ENCODE peak calls at places on chromosomes 6 and 20, in eight cellular contexts. B, P, Q, U, T, A, J and E are unnamed samples.

GRCh38 chr6:156961282-156961892 is 184.2 kb downstream of the ARID1B start:
- DNase-seq in B (no peak), P (no peak), Q (no peak), U (no peak), T (no peak), A (no peak), J (no peak), E (no peak)

GRCh38 chr6:170363255-170363654 is 56.7 kb downstream of the FAM120B start:
- DNase-seq in B (no peak), P (no peak), Q (no peak), U (no peak), T (no peak), A (no peak), J (no peak), E (no peak)

GRCh38 chr6:105794263-105794662 is 291.9 kb upstream of the PRDM1 start:
- DNase-seq in B (no peak), P (no peak), Q (peak; percentile 80), U (no peak), T (no peak), A (no peak), J (no peak), E (no peak)

GRCh38 chr20:4434681-4435080 is 287.0 kb upstream of the PRND start:
- DNase-seq in B (no peak), P (no peak), Q (no peak), U (no peak), T (no peak), A (no peak), J (no peak), E (no peak)

GRCh38 chr6:1123976-1124375 is 187.9 kb upstream of the FOXQ1 start:
- DNase-seq in B (no peak), P (no peak), Q (no peak), U (no peak), T (no peak), A (no peak), J (no peak), E (no peak)

GRCh38 chr6:159089909-159090308 is 45.1 kb upstream of the TAGAP start:
- DNase-seq in B (no peak), P (no peak), Q (no peak), U (no peak), T (no peak), A (no peak), J (no peak), E (no peak)

GRCh38 chr6:148523551-148523950 is 180.9 kb downstream of the SASH1 start:
- DNase-seq in B (no peak), P (no peak), Q (no peak), U (no peak), T (no peak), A (no peak), J (no peak), E (no peak)

GRCh38 chr6:67881706-67882065 is 753.4 kb upstream of the ADGRB3 start:
- DNase-seq in B (no peak), P (no peak), Q (no peak), U (no peak), T (no peak), A (no peak), J (no peak), E (no peak)

GRCh38 chr20:62560162-62560561 is 82.1 kb upstream of the SLCO4A1 start:
- DNase-seq in B (no peak), P (no peak), Q (no peak), U (no peak), T (no peak), A (no peak), J (no peak), E (no peak)

GRCh38 chr6:33763483-33763882 is 16.8 kb upstream of the IP6K3 start:
- DNase-seq in B (no peak), P (no peak), Q (no peak), U (no peak), T (no peak), A (no peak), J (no peak), E (no peak)

GRCh38 chr6:155040946-155041345 is 45.8 kb downstream of the TIAM2 start:
- DNase-seq in B (no peak), P (no peak), Q (no peak), U (no peak), T (no peak), A (no peak), J (no peak), E (no peak)

GRCh38 chr6:11754625-11755289 is 23.8 kb downstream of the ADTRP start:
- DNase-seq in B (no peak), P (no peak), Q (peak; percentile 56), U (no peak), T (no peak), A (no peak), J (no peak), E (no peak)

GRCh38 chr6:16157909-16158308 is 29.0 kb downstream of the MYLIP start:
- DNase-seq in B (no peak), P (no peak), Q (no peak), U (no peak), T (no peak), A (no peak), J (peak; percentile 73), E (peak; percentile 51)

GRCh38 chr6:33426590-33427563 is 7.0 kb downstream of the SYNGAP1 start:
- DNase-seq in B (peak; percentile 39), P (peak; percentile 62), Q (no peak), U (no peak), T (no peak), A (no peak), J (peak; percentile 23), E (no peak)

GRCh38 chr6:26124550-26125014 is 37.4 kb downstream of the HFE start:
- DNase-seq in B (no peak), P (no peak), Q (no peak), U (no peak), T (no peak), A (no peak), J (peak; percentile 55), E (no peak)

GRCh38 chr6:133017581-133017980 is 203.2 kb downstream of the RPS12 start:
- DNase-seq in B (no peak), P (no peak), Q (no peak), U (no peak), T (no peak), A (no peak), J (no peak), E (no peak)

GRCh38 chr6:139839506-139840156 is 465.2 kb upstream of the CITED2 start:
- DNase-seq in B (no peak), P (no peak), Q (peak; percentile 52), U (no peak), T (no peak), A (no peak), J (no peak), E (no peak)

GRCh38 chr6:18148304-18149025 is 6.4 kb downstream of the TPMT start:
- DNase-seq in B (no peak), P (no peak), Q (no peak), U (peak; percentile 49), T (no peak), A (peak; percentile 67), J (no peak), E (no peak)

GRCh38 chr6:92810913-92811312 is 608.4 kb downstream of the EPHA7 start:
- DNase-seq in B (no peak), P (no peak), Q (no peak), U (peak; percentile 18), T (no peak), A (no peak), J (peak; percentile 55), E (peak; percentile 48)

GRCh38 chr6:37552267-37552666 is 52.6 kb upstream of the CCDC167 start:
- DNase-seq in B (no peak), P (no peak), Q (no peak), U (no peak), T (no peak), A (no peak), J (no peak), E (no peak)

GRCh38 chr6:14664616-14665315 is 547.2 kb downstream of the CD83 start:
- DNase-seq in B (no peak), P (no peak), Q (no peak), U (peak; percentile 38), T (no peak), A (peak; percentile 52), J (peak; percentile 0), E (peak; percentile 41)

GRCh38 chr6:34239240-34239825 is 2.7 kb downstream of the HMGA1 start:
- DNase-seq in B (no peak), P (no peak), Q (no peak), U (no peak), T (no peak), A (no peak), J (no peak), E (no peak)

GRCh38 chr20:59184880-59185447 is 21.3 kb downstream of the ZNF831 start:
- DNase-seq in B (no peak), P (peak; percentile 56), Q (no peak), U (no peak), T (no peak), A (no peak), J (no peak), E (no peak)

GRCh38 chr6:37696220-37696840 is 1.4 kb downstream of the MDGA1 start:
- DNase-seq in B (peak; percentile 17), P (peak; percentile 19), Q (peak; percentile 30), U (no peak), T (no peak), A (no peak), J (no peak), E (peak; percentile 56)

GRCh38 chr6:117072134-117072533 is 193.2 kb upstream of the VGLL2 start:
- DNase-seq in B (no peak), P (no peak), Q (no peak), U (no peak), T (no peak), A (no peak), J (peak; percentile 41), E (peak; percentile 10)

GRCh38 chr6:30768634-30769087 is 24.3 kb upstream of the IER3 start:
- DNase-seq in B (no peak), P (no peak), Q (no peak), U (no peak), T (no peak), A (no peak), J (no peak), E (no peak)

GRCh38 chr6:160750276-160750689 is 48.2 kb downstream of the PLG start:
- DNase-seq in B (no peak), P (no peak), Q (no peak), U (no peak), T (no peak), A (no peak), J (no peak), E (no peak)

GRCh38 chr6:148657053-148657452 is 89.8 kb upstream of the UST start:
- DNase-seq in B (no peak), P (no peak), Q (peak; percentile 40), U (no peak), T (no peak), A (no peak), J (no peak), E (no peak)

GRCh38 chr6:72374864-72375263 is 247.0 kb upstream of the KCNQ5 start:
- DNase-seq in B (no peak), P (no peak), Q (no peak), U (no peak), T (no peak), A (no peak), J (peak; percentile 65), E (no peak)

GRCh38 chr6:128403618-128404444 is 116.6 kb downstream of the PTPRK start:
- DNase-seq in B (no peak), P (no peak), Q (no peak), U (no peak), T (no peak), A (no peak), J (no peak), E (no peak)

GRCh38 chr6:134835998-134836397 is 113.9 kb downstream of the ALDH8A1 start:
- DNase-seq in B (no peak), P (no peak), Q (no peak), U (no peak), T (no peak), A (no peak), J (no peak), E (no peak)

GRCh38 chr6:26032387-26033131 is 54.7 kb upstream of the HFE start:
- DNase-seq in B (no peak), P (peak; percentile 52), Q (no peak), U (peak; percentile 66), T (no peak), A (no peak), J (peak; percentile 73), E (peak; percentile 51)

GRCh38 chr6:100440935-100441334 is 23.8 kb downstream of the SIM1 start:
- DNase-seq in B (no peak), P (no peak), Q (no peak), U (no peak), T (no peak), A (no peak), J (no peak), E (no peak)

GRCh38 chr20:58325914-58326313 is 16.4 kb downstream of the RAB22A start:
- DNase-seq in B (no peak), P (no peak), Q (no peak), U (no peak), T (no peak), A (no peak), J (no peak), E (no peak)